ENCODE peak calls at places on chromosomes 7 and 10, in eight cellular contexts. One of them, this sample, is unnamed.

GRCh38 chr10:99304027-99304856 is 24.9 kb upstream of the CNNM1 start:
- DNase-seq in lower leg skin: no peak
- DNase-seq in GM12891: no peak
- DNase-seq in SHP77: no peak
- DNase-seq in endodermal cell: no peak
- DNase-seq in epithelial cell of esophagus: no peak
- DNase-seq in putamen: no peak
- DNase-seq in BE2C: no peak
- DNase-seq in this sample: no peak

GRCh38 chr7:41709621-41710020 is 6.7 kb upstream of the INHBA start:
- DNase-seq in endodermal cell: no peak
- DNase-seq in GM12891: no peak
- DNase-seq in SHP77: peak; percentile 98
- DNase-seq in lower leg skin: no peak
- DNase-seq in BE2C: no peak
- DNase-seq in putamen: no peak
- DNase-seq in epithelial cell of esophagus: peak; percentile 54
- DNase-seq in this sample: no peak

GRCh38 chr7:67604461-67605386 is 608.1 kb downstream of the TYW1 start:
- DNase-seq in endodermal cell: no peak
- DNase-seq in SHP77: no peak
- DNase-seq in epithelial cell of esophagus: no peak
- DNase-seq in GM12891: no peak
- DNase-seq in putamen: no peak
- DNase-seq in lower leg skin: no peak
- DNase-seq in BE2C: no peak
- DNase-seq in this sample: no peak

GRCh38 chr7:134140889-134141867 is 14.0 kb downstream of the LRGUK start:
- DNase-seq in epithelial cell of esophagus: peak; percentile 54
- DNase-seq in putamen: peak; percentile 68
- DNase-seq in SHP77: peak; percentile 72
- DNase-seq in GM12891: peak; percentile 46
- DNase-seq in endodermal cell: peak; percentile 95
- DNase-seq in lower leg skin: peak; percentile 91
- DNase-seq in BE2C: peak; percentile 84
- DNase-seq in this sample: peak; percentile 59

GRCh38 chr10:116470768-116471415 is 43.2 kb downstream of the PNLIPRP3 start:
- DNase-seq in GM12891: no peak
- DNase-seq in putamen: no peak
- DNase-seq in epithelial cell of esophagus: peak; percentile 62
- DNase-seq in BE2C: no peak
- DNase-seq in lower leg skin: no peak
- DNase-seq in endodermal cell: peak; percentile 84
- DNase-seq in SHP77: peak; percentile 12
- DNase-seq in this sample: no peak

GRCh38 chr7:70668606-70669358 is 463.2 kb upstream of the GALNT17 start:
- DNase-seq in GM12891: no peak
- DNase-seq in putamen: no peak
- DNase-seq in endodermal cell: no peak
- DNase-seq in lower leg skin: no peak
- DNase-seq in BE2C: no peak
- DNase-seq in SHP77: no peak
- DNase-seq in epithelial cell of esophagus: peak; percentile 65
- DNase-seq in this sample: peak; percentile 76

GRCh38 chr10:9745158-9745557 is 1272.5 kb upstream of the CELF2 start:
- DNase-seq in GM12891: no peak
- DNase-seq in lower leg skin: no peak
- DNase-seq in endodermal cell: no peak
- DNase-seq in putamen: no peak
- DNase-seq in epithelial cell of esophagus: no peak
- DNase-seq in BE2C: no peak
- DNase-seq in SHP77: no peak
- DNase-seq in this sample: no peak

GRCh38 chr7:138204285-138204988 is 128.2 kb downstream of the AKR1D1 start:
- DNase-seq in lower leg skin: no peak
- DNase-seq in SHP77: peak; percentile 39
- DNase-seq in BE2C: no peak
- DNase-seq in endodermal cell: no peak
- DNase-seq in epithelial cell of esophagus: no peak
- DNase-seq in putamen: no peak
- DNase-seq in GM12891: no peak
- DNase-seq in this sample: no peak

GRCh38 chr7:129886818-129887186 is 66.0 kb downstream of the UBE2H start:
- DNase-seq in BE2C: no peak
- DNase-seq in GM12891: no peak
- DNase-seq in SHP77: no peak
- DNase-seq in epithelial cell of esophagus: no peak
- DNase-seq in endodermal cell: no peak
- DNase-seq in lower leg skin: no peak
- DNase-seq in putamen: no peak
- DNase-seq in this sample: no peak

GRCh38 chr7:2144926-2145325 is 87.8 kb downstream of the MAD1L1 start:
- DNase-seq in BE2C: no peak
- DNase-seq in GM12891: no peak
- DNase-seq in putamen: no peak
- DNase-seq in endodermal cell: no peak
- DNase-seq in lower leg skin: no peak
- DNase-seq in SHP77: no peak
- DNase-seq in epithelial cell of esophagus: no peak
- DNase-seq in this sample: no peak

This sample was measured in breast epithelium.